ENCODE peak calls at places on chromosomes 5 and 9, in four cellular contexts. One of them, this sample, is unnamed.

GRCh38 chr5:106331415-106331814 is 1339.3 kb downstream of the EFNA5 start:
- DNase-seq in mesendoderm: no peak
- DNase-seq in IMR-90: peak
- DNase-seq in H1: no peak
- DNase-seq in this sample: no peak

GRCh38 chr9:15936316-15936869 is 383.6 kb downstream of the CCDC171 start:
- DNase-seq in mesendoderm: no peak
- DNase-seq in IMR-90: peak
- DNase-seq in H1: no peak
- DNase-seq in this sample: no peak

GRCh38 chr5:143065185-143065584 is 295.0 kb downstream of the ARHGAP26 start:
- DNase-seq in mesendoderm: no peak
- DNase-seq in IMR-90: peak
- DNase-seq in H1: no peak
- DNase-seq in this sample: no peak

GRCh38 chr5:133925866-133926488 is 42.4 kb downstream of the C5orf15 start:
- DNase-seq in mesendoderm: peak
- DNase-seq in IMR-90: peak
- DNase-seq in H1: no peak
- DNase-seq in this sample: no peak

GRCh38 chr9:91949946-91950664 is at the start of gene ROR2:
- DNase-seq in mesendoderm: peak
- DNase-seq in IMR-90: peak
- DNase-seq in H1: peak
- DNase-seq in this sample: peak

GRCh38 chr5:177468329-177469058 is 4.9 kb downstream of the DBN1 start:
- DNase-seq in mesendoderm: peak
- DNase-seq in IMR-90: peak
- DNase-seq in H1: no peak
- DNase-seq in this sample: no peak

GRCh38 chr9:110125207-110125751 is 82.7 kb downstream of the C9orf152 start:
- DNase-seq in mesendoderm: peak
- DNase-seq in IMR-90: peak
- DNase-seq in H1: peak
- DNase-seq in this sample: peak

GRCh38 chr5:12477556-12477955 is 573.3 kb upstream of the CTNND2 start:
- DNase-seq in mesendoderm: no peak
- DNase-seq in IMR-90: no peak
- DNase-seq in H1: no peak
- DNase-seq in this sample: no peak

DNA sequence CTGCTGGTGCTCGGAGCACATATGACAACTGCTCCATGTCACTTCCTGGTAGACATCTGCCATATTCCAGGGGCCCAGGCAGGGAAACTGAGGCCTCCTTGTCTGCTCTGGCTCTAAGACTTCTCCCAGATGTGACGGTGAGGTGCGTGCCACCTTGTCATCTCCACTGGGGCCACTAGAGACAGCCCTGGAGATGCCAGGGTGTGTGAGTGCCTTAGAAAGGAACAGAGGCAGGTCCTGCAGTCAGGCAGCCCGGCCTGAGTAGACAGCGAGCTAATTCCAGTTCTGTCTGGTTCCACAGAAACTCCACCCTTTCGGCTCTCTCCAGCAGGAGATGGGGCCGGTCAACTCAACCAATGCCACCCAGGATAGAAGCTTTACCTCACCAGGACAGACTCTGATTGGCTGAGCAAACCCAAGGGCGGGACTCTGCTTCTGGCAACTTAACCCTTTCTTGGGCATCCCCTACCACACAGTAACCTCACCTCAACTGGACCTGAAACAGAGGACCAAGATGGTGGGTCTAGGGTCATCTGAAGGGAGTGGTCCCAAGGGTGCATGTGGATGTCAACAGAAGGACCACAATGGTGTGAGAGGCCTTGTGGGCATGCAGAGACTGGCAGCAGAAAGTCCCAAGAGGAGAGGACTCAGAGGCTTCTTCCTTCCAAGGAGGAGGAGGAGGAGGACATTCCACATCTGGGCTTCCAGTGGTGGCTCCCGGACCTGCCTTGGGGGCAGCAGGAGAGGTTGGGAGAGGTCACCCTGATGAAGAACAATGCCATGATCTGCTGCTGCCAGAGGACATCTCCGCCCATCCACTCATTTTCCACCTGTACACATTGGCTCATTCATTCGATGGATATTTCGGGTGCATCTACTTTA is 77.7 kb downstream of the RGS3 start:
- DNase-seq in mesendoderm: peak
- DNase-seq in IMR-90: peak
- DNase-seq in H1: peak
- DNase-seq in this sample: peak
- H3K18ac ChIP-seq in mesendoderm: no peak
- H3K18ac ChIP-seq in IMR-90: no peak
- H3K18ac ChIP-seq in H1: no peak
- H3K18ac ChIP-seq in this sample: peak

GRCh38 chr5:6377582-6378127 is 692 bp downstream of the MED10 start:
- DNase-seq in mesendoderm: no peak
- DNase-seq in IMR-90: no peak
- DNase-seq in H1: no peak
- DNase-seq in this sample: peak
- H2AK5ac ChIP-seq in mesendoderm: no peak
- H2AK5ac ChIP-seq in IMR-90: peak
- H2AK5ac ChIP-seq in H1: no peak
- H2AK5ac ChIP-seq in this sample: no peak

DNA sequence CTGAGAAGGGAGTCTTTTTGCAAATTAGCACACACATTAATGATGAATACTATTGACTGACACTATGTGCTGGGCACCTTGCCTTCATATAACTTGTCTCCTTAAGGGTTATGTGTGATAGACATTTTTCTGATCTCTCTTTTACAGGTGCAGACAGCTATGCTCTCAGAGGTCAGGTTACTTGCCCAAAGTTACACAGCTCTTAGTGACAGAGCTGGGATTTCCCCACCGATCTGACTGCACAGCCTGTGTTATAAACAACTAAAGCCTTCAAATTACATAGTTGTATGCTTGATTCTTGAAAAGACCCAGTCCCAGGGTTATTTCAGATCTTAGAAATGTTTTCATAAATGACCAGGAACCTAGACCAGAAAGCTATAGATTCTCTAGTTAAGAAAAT is 462.7 kb downstream of the EBF1 start:
- DNase-seq in mesendoderm: no peak
- DNase-seq in IMR-90: no peak
- DNase-seq in H1: no peak
- DNase-seq in this sample: no peak
- H3K56ac ChIP-seq in mesendoderm: no peak
- H3K56ac ChIP-seq in IMR-90: no peak
- H3K56ac ChIP-seq in H1: no peak
- H3K56ac ChIP-seq in this sample: no peak

DNA sequence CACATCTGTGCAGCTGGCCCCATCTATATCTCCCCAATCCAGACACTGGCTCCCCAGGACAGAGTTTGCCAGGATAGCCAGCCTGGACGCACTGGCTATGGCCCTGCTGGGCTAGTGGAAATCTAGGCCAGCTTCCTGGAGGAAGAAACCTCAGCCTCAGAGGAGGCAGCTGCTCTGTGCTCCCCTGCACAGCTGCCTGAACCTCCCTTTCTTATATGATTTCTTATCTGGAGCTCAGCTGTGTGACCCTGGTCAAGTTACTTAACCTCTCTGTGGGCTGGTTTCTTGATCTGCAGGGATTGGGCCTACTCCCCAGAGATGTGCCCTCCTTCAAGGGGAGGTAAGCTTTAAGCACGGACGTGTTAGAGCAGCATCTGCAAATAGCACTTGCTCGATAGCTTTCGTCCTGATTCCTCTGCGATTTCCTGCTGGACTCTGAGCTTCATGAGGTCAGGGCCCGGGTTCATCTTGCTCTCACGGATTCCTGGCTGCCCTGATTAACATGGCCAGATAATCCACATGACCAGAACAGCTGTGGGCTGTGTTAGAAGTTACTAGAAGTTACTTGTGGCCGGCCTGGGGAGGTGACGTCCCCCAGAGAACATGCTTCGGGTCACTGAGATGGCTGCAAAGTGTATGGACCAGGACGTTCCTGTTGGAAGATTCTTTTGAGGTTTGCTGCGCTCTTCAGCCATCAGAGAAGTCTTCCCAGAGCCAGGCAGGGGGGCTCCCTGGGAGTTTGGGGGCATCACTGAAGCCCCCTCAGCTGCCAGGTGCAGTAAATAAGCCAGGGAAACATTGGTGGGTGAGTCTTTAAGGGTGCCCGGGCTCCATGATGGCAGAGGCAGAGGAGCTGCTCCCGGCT is 14.5 kb downstream of the C9orf50 start:
- DNase-seq in mesendoderm: no peak
- DNase-seq in IMR-90: no peak
- DNase-seq in H1: no peak
- DNase-seq in this sample: no peak
- H3K18ac ChIP-seq in mesendoderm: peak
- H3K18ac ChIP-seq in IMR-90: no peak
- H3K18ac ChIP-seq in H1: peak
- H3K18ac ChIP-seq in this sample: no peak

GRCh38 chr5:150641006-150641570 is 628 bp downstream of the SYNPO start:
- DNase-seq in mesendoderm: no peak
- DNase-seq in IMR-90: peak
- DNase-seq in H1: no peak
- DNase-seq in this sample: no peak

GRCh38 chr5:150639317-150639738 is 1.1 kb upstream of the SYNPO start:
- DNase-seq in mesendoderm: no peak
- DNase-seq in IMR-90: no peak
- DNase-seq in H1: no peak
- DNase-seq in this sample: no peak

GRCh38 chr5:150641826-150642566 is 1.5 kb downstream of the SYNPO start:
- DNase-seq in mesendoderm: no peak
- DNase-seq in IMR-90: no peak
- DNase-seq in H1: no peak
- DNase-seq in this sample: no peak

GRCh38 chr5:150639751-150640150 is 709 bp upstream of the SYNPO start:
- DNase-seq in mesendoderm: no peak
- DNase-seq in IMR-90: no peak
- DNase-seq in H1: no peak
- DNase-seq in this sample: no peak

GRCh38 chr5:150640311-150641005 is at the start of gene SYNPO:
- DNase-seq in mesendoderm: peak
- DNase-seq in IMR-90: peak
- DNase-seq in H1: no peak
- DNase-seq in this sample: no peak
- H2AK5ac ChIP-seq in mesendoderm: no peak
- H2AK5ac ChIP-seq in IMR-90: peak
- H2AK5ac ChIP-seq in H1: no peak
- H2AK5ac ChIP-seq in this sample: no peak

DNA sequence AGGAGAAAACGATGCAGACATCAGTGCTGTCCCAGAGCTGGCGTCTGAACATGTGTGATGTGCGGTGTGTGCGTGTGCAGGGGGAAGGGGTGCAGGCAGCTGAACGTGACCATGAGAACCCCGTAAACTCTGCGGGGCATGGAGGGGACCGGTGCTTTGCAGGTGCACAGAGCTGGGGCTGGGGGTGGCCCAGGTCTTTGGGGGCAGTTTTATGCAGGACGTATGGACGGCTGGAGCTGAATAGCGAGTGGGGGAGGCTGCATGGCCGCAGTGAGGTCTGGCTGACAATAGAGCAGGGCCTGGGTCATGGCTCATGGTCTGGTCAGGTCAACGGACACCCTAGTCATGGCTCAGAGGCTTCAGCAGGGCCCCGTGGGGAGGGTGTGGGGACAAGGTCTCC is 3.3 kb upstream of the EXOC3 start:
- DNase-seq in mesendoderm: no peak
- DNase-seq in IMR-90: no peak
- DNase-seq in H1: no peak
- DNase-seq in this sample: peak
- H3K56ac ChIP-seq in mesendoderm: no peak
- H3K56ac ChIP-seq in IMR-90: no peak
- H3K56ac ChIP-seq in H1: no peak
- H3K56ac ChIP-seq in this sample: no peak

GRCh38 chr5:71589903-71590302 is 2.8 kb downstream of the MCCC2 start:
- DNase-seq in mesendoderm: no peak
- DNase-seq in IMR-90: no peak
- DNase-seq in H1: no peak
- DNase-seq in this sample: no peak

GRCh38 chr5:71587709-71588532 is 781 bp downstream of the MCCC2 start:
- DNase-seq in mesendoderm: no peak
- DNase-seq in IMR-90: no peak
- DNase-seq in H1: peak
- DNase-seq in this sample: no peak

GRCh38 chr5:71588533-71588885 is 1.4 kb downstream of the MCCC2 start:
- DNase-seq in mesendoderm: no peak
- DNase-seq in IMR-90: no peak
- DNase-seq in H1: no peak
- DNase-seq in this sample: no peak

GRCh38 chr5:71586052-71586940 is 844 bp upstream of the MCCC2 start:
- DNase-seq in mesendoderm: no peak
- DNase-seq in IMR-90: peak
- DNase-seq in H1: no peak
- DNase-seq in this sample: no peak

DNA sequence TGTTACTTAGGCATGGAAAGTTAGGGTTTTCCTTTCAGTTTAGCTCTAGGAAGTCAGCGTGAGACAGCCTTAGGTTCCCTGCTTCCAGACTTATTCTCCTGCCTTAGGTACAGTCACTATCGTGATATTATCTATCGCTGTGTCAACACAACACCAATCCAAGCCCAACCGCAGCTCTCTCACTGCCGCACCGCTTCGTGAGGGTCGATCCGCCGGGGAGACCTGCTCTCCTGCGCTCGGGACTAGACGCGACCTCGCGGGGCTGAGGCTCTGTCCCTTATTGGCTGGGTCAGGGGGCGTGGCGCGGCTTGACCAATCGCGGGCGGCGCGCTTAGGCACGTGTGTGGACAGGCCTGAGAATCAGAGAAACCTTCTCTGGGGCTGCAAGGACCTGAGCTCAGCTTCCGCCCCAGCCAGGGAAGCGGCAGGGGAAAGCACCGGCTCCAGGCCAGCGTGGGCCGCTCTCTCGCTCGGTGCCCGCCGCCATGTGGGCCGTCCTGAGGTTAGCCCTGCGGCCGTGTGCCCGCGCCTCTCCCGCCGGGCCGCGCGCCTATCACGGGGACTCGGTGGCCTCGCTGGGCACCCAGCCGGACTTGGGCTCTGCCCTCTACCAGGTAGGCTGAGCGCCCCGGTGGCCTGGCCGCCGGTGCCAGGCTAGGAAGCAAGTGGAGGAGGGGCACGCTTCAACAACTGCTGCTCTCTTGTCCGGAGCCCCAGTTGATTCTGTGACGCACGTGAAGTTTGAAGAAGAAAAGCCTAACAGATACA is at the start of gene MCCC2:
- DNase-seq in mesendoderm: peak
- DNase-seq in IMR-90: peak
- DNase-seq in H1: peak
- DNase-seq in this sample: peak
- H3K18ac ChIP-seq in mesendoderm: peak
- H3K18ac ChIP-seq in IMR-90: peak
- H3K18ac ChIP-seq in H1: peak
- H3K18ac ChIP-seq in this sample: peak

GRCh38 chr9:137606734-137607138 is 1.2 kb downstream of the ARRDC1 start:
- DNase-seq in mesendoderm: no peak
- DNase-seq in IMR-90: no peak
- DNase-seq in H1: no peak
- DNase-seq in this sample: no peak
- H2AK5ac ChIP-seq in mesendoderm: no peak
- H2AK5ac ChIP-seq in IMR-90: peak
- H2AK5ac ChIP-seq in H1: no peak
- H2AK5ac ChIP-seq in this sample: no peak

GRCh38 chr5:95873351-95873750 is 50.8 kb upstream of the GLRX start:
- DNase-seq in mesendoderm: no peak
- DNase-seq in IMR-90: no peak
- DNase-seq in H1: no peak
- DNase-seq in this sample: no peak
- H3K56ac ChIP-seq in mesendoderm: no peak
- H3K56ac ChIP-seq in IMR-90: no peak
- H3K56ac ChIP-seq in H1: no peak
- H3K56ac ChIP-seq in this sample: no peak

This sample was measured in H9.